ENCODE peak calls at places on chromosomes 6 and 20, in four cellular contexts. Z is SK-N-SH, U is WTC11, D is H1. M is an unnamed sample.

GRCh38 chr6:155968921-155969320 is 513.3 kb upstream of the NOX3 start:
- DNase-seq in D (no peak), Z (no peak), U (no peak), M (no peak)

GRCh38 chr6:17099401-17100059 is 2.3 kb upstream of the STMND1 start:
- DNase-seq in Z (no peak), D (no peak), U (no peak), M (no peak)

GRCh38 chr6:119231394-119231793 is 118.2 kb downstream of the MAN1A1 start:
- DNase-seq in U (no peak), D (no peak), Z (no peak), M (no peak)

GRCh38 chr6:136738178-136739057 is 53.9 kb downstream of the MAP3K5 start:
- DNase-seq in D (no peak), U (no peak), Z (no peak), M (no peak)

GRCh38 chr6:6886160-6886885 is 221.4 kb upstream of the RREB1 start:
- DNase-seq in U (no peak), D (no peak), Z (no peak), M (peak; percentile 81)

GRCh38 chr6:140303218-140303949 is 928.9 kb upstream of the CITED2 start:
- DNase-seq in D (no peak), Z (no peak), U (no peak), M (no peak)

GRCh38 chr6:31888281-31889258 is 8.9 kb downstream of the EHMT2 start:
- DNase-seq in Z (peak; percentile 83), D (peak; percentile 89), U (peak; percentile 79), M (peak; percentile 63)

GRCh38 chr6:40353197-40353966 is 233.8 kb downstream of the LRFN2 start:
- DNase-seq in U (no peak), Z (no peak), D (peak; percentile 27), M (peak; percentile 3)

DNA sequence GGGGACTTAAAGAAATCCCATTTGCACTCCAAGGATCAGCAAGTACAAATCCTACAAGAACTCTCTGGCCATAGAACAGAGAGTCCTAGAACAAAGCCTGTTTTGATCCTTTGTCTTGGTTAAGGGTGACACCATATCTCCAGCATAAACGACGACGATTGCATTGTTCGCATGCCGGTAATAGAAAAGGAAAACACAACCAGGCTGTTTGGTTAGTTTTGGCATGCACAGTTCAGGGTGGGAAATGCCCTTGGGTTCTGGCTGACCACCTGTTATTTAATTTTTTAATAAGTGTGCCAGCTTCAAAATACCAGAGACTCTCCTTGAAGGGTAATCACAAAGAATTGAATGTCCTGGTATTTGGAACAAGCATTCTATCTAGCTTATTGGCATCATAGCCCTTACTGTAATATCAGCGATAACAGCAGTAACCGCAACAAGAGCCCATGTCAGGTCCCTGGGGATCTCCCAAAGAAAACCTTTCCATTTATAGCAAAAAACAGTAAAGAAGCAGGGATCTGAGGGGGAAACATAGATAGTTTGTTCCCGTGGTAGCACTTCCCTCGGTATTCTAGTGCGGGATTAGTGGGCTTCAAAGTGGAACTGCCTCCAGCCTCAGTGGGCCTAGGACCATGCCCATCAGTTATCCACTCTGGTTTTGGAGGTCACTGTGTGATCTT is 77.1 kb downstream of the TMEM170B start:
- DNase-seq in Z (no peak), U (no peak), D (no peak), M (no peak)
- TF ChIP-seq TEAD4 in Z (no peak), U (no peak), D (no peak), M (no peak)

DNA sequence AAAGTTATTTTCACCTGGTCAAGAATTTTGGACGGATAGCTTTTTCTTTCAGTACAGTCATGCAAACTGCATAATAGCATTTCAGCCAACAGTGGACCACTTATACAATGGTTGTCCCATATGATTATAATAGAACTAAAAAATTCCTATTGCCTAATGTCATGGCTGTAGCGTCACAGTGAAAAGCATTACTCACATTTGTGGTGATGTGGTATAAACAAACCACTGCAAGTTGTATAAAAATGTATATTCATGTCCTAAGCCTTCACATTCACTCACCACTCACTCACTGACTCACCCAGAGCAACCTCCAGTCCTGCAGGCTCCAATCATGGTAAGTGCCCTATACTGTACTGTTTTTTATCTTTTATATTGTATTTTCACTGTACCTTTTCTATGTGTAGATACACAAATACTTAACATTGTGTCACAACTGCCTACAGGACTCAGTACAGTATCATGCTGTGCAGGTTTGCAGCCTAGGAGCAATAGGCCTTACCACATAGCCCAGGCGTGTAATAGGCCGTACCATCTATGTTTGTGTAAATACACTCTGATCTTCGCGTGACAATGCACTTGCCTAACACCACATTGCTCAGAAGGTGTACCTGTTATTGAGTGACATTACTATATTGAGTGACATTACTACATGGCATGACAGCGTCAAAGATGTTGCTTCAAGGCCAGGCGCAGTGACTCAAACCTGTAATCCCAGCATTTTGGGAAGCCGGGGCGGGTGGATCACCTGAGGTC is 17.9 kb downstream of the ABHD12 start:
- DNase-seq in D (no peak), U (no peak), Z (no peak), M (no peak)
- TF ChIP-seq TEAD4 in D (no peak), U (no peak), Z (peak; percentile 12), M (no peak)

DNA sequence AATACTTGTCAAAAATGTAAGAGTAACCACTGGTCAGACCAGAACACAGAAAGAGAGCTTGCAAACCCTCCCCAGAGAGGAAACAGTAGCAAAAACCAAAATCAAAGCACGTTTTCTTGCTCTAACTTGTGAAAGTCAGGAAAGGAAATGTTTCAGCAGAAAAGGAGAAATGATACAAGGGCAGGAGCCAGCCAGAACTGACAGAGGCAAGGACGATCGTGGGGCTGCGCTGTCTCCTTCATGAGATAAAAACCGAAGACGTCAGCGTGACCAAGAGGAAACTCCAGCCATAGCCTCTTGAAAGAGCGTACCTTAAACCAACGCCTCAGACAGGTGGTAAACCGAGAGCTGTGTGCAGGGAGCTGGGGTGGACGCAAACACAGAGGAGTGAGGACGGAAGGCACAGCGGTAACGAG is 27.5 kb downstream of the LAMA5 start:
- DNase-seq in D (no peak), U (no peak), Z (no peak), M (no peak)
- TF ChIP-seq TEAD4 in D (no peak), U (no peak), Z (no peak), M (no peak)

GRCh38 chr20:3221398-3222226 is 12.3 kb downstream of the ITPA start:
- DNase-seq in D (no peak), Z (no peak), U (no peak), M (no peak)
- TF ChIP-seq TEAD4 in D (no peak), Z (no peak), U (no peak), M (no peak)

GRCh38 chr6:170265655-170266054 is 25.2 kb downstream of the DLL1 start:
- DNase-seq in Z (no peak), D (no peak), U (no peak), M (no peak)
- TF ChIP-seq TEAD4 in Z (no peak), D (no peak), U (no peak), M (no peak)

DNA sequence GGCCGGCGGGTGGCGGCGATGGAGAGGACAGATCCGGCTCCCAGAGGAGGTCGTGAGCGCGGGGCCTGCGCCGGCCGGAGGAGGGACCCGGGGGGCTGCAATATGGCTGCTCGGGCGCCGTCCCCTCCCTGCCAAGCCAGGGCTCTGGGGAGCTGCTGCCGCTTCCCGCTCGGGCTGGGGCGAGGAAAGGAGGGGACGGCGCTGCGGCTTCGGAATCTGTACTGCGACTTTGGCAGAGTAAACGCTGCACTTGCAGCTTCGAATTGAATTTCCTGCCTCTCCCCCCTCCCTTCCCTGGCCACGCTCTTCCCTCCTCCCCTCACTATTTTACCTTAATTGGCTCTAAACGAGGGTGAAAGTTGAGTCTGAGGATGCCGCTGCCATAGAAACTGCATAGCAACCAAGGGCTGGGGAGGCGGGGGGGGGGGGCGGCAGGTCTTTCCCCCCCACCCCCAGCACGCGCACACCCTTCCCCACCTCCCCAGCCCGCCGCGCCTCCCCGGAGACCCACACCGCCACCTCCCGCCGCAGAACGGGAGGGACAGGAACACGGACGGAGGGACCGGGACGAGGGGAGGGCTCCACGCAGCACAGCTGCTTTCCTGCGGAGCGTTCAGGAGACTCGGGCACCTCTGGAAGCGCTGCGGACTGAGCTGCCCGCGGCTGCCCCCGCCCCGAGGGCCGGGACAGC is 93.9 kb downstream of the RNASET2 start:
- DNase-seq in D (peak; percentile 81), Z (peak; percentile 93), U (peak; percentile 77), M (no peak)
- TF ChIP-seq TEAD4 in D (no peak), Z (no peak), U (no peak), M (no peak)

M was measured in K562.